ENCODE peak calls at places on chromosomes 11 and 22, in five cellular contexts. B is IMR-90, G is HepG2, O is GM12878, T is K562. X is an unnamed sample.

GRCh38 chr11:12694182-12694531 is 19.9 kb downstream of the TEAD1 start:
- DNase-seq in B (peak), T (no peak), G (no peak), O (no peak), X (no peak)

GRCh38 chr11:2703487-2704141 is 3.8 kb upstream of the KCNQ1OT1 start:
- DNase-seq in O (no peak), G (no peak), T (no peak), B (no peak), X (no peak)

GRCh38 chr11:12186683-12187082 is 76.3 kb downstream of the MICAL2 start:
- DNase-seq in T (no peak), B (no peak), G (no peak), O (no peak), X (no peak)

GRCh38 chr22:31313366-31314147 is 21.3 kb upstream of the PIK3IP1 start:
- DNase-seq in T (peak), B (peak), O (no peak), G (peak), X (peak)

GRCh38 chr11:73087730-73088129 is 54.4 kb downstream of the FCHSD2 start:
- DNase-seq in O (peak), B (peak), G (no peak), T (no peak), X (no peak)

GRCh38 chr22:38820021-38820420 is 23.8 kb downstream of the NPTXR start:
- DNase-seq in G (no peak), O (no peak), T (no peak), B (no peak), X (no peak)

GRCh38 chr11:11608783-11609232 is 13.0 kb downstream of the GALNT18 start:
- DNase-seq in T (no peak), G (no peak), O (no peak), B (peak), X (peak)

GRCh38 chr11:59773082-59773438 is 17.9 kb downstream of the STX3 start:
- DNase-seq in T (no peak), B (no peak), G (no peak), O (no peak), X (no peak)

GRCh38 chr22:43722444-43722843 is 89.7 kb downstream of the EFCAB6 start:
- DNase-seq in G (no peak), B (no peak), O (no peak), T (no peak), X (no peak)

GRCh38 chr11:60767388-60767811 is 10.7 kb downstream of the MS4A15 start:
- DNase-seq in G (no peak), B (no peak), O (no peak), T (peak), X (peak)

GRCh38 chr11:128208329-128209220 is 378.8 kb downstream of the ETS1 start:
- DNase-seq in B (peak), T (no peak), G (no peak), O (no peak), X (no peak)

GRCh38 chr11:66068923-66069714 is 953 bp upstream of the PACS1 start:
- DNase-seq in T (no peak), O (no peak), B (peak), G (peak), X (peak)

GRCh38 chr11:102802341-102802740 is 4.4 kb upstream of the MMP1 start:
- DNase-seq in O (no peak), G (no peak), B (peak), T (no peak), X (no peak)

GRCh38 chr22:31646186-31647019 is 15.6 kb downstream of the PISD start:
- DNase-seq in O (no peak), G (peak), T (no peak), B (peak), X (no peak)

GRCh38 chr11:86175585-86175984 is 69.0 kb upstream of the EED start:
- DNase-seq in B (no peak), O (no peak), G (no peak), T (no peak), X (no peak)

GRCh38 chr11:78248903-78249302 is 60.2 kb downstream of the USP35 start:
- DNase-seq in O (no peak), B (no peak), G (no peak), T (no peak), X (no peak)

GRCh38 chr11:35689081-35689996 is 26.8 kb downstream of the TRIM44 start:
- DNase-seq in B (no peak), G (no peak), O (no peak), T (no peak), X (no peak)

GRCh38 chr22:50485221-50486131 is 1.2 kb upstream of the MIOX start:
- DNase-seq in B (no peak), G (peak), T (no peak), O (no peak), X (no peak)

GRCh38 chr11:65492637-65493366 is 6.0 kb upstream of the MALAT1 start:
- DNase-seq in T (no peak), G (no peak), O (peak), B (peak), X (no peak)

GRCh38 chr22:44702479-44703219 is 645 bp downstream of the PRR5 start:
- DNase-seq in G (no peak), O (no peak), B (peak), T (no peak), X (peak)

GRCh38 chr11:108501396-108501795 is 3.2 kb upstream of the POGLUT3 start:
- DNase-seq in T (no peak), G (no peak), B (peak), O (no peak), X (no peak)

GRCh38 chr11:12803086-12803826 is 129.0 kb downstream of the TEAD1 start:
- DNase-seq in G (no peak), O (no peak), T (no peak), B (peak), X (no peak)

GRCh38 chr22:50169774-50170341 is 673 bp upstream of the PANX2 start:
- DNase-seq in G (no peak), B (no peak), O (no peak), T (peak), X (peak)

GRCh38 chr11:63521896-63522295 is 14.7 kb upstream of the PLAAT4 start:
- DNase-seq in B (no peak), O (no peak), T (no peak), G (no peak), X (no peak)

GRCh38 chr11:67484847-67485311 is 2.1 kb downstream of the AIP start:
- DNase-seq in B (no peak), O (peak), G (no peak), T (no peak), X (no peak)

GRCh38 chr11:67483901-67484665 is 1.3 kb downstream of the AIP start:
- DNase-seq in B (no peak), O (no peak), G (no peak), T (no peak), X (no peak)

GRCh38 chr11:67483498-67483798 is 622 bp downstream of the AIP start:
- DNase-seq in G (no peak), O (no peak), B (no peak), T (no peak), X (no peak)

GRCh38 chr11:67482736-67483497 is at the start of gene AIP:
- DNase-seq in T (peak), G (peak), B (peak), O (peak), X (peak)

GRCh38 chr11:67482275-67482735 is 521 bp upstream of the AIP start:
- DNase-seq in B (no peak), G (no peak), O (no peak), T (no peak), X (no peak)
- H3K9ac ChIP-seq in B (peak), G (peak), O (peak), T (peak), X (peak)

DNA sequence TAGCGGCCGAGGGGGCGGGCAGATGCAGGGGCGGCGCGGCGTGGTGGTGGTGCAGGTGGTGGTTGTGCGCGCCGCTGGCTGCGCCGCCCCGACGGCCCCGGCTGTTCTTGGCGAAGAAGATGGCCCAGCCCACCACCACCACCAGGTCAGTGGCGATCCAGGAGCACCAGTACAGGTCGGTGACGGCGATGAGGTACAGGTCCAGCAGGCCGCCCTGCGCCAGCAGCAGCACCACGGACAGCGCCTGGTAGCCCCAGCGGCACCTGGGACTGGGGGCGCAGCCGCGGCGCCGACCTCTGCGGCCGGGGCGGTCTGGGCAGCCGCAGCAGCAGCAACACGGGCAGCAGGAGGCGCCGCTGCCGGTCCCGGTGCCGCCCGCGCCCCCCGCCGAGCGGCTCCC is 879 bp downstream of the TMEM121B start:
- DNase-seq in T (peak), G (no peak), O (no peak), B (peak), X (peak)
- TF ChIP-seq SMC3 in T (no peak), G (no peak), O (no peak), B (no peak), X (no peak)

DNA sequence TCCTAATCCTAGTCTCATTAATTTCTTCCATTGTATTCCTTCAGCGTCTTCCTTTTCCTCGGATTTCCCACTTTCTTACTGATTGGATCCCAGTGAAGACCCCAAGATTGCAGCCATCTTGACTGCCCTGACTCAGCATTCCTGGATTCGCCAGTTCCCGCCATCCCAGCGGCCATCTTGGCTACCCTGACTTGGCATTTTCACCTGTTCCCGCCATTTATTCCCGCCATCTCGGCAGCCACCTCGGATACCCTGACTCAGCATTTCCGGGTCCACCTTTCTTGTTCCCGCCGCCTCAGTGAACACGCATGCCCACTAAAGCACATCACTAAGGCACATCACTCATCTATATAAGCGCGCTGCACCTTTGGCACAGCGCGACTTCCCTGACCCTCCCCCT is 13.8 kb upstream of the OR56A3 start:
- DNase-seq in T (no peak), G (no peak), B (no peak), O (no peak), X (no peak)
- H3K9ac ChIP-seq in T (no peak), G (no peak), B (no peak), O (no peak), X (no peak)

DNA sequence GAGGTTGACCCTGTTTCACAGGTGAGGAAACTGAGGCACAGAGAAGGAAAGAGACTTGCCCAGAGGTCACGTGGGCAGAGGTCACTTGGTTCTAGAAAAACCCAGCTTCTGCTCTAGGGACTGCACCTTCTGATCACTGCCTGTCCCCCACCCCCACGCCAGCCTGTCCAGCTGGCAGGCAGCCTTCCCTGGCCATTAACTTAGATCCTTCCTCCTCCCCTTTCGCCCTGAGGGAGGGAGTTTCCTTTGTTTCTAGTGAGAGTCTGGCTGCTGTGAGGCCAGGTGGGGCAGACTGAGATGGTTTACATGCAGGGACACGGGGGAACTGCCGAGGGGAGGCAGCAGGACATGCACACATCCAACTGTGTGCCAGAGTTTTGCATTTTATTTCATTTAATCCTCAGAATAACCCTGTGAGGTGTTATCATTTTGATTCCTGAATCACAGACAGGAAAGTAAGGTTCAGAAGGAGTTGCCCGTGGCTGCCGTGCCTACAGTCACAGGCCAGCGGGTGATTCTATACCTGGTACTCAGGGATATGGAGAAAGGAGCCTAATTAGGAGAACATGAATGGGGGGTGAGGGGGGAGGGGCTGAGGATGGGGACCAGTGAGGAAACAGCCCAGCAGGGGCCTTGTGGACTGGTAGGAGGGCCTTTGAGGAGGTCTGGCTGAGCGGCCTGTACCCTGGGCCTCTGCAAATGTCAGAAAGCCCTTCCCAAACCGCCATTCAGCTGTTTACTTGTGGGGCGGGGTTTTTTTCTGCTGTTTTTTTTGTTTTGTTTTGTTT is 3.4 kb downstream of the FAM83F start:
- DNase-seq in O (no peak), G (no peak), T (no peak), B (peak), X (peak)
- TF ChIP-seq SMC3 in O (no peak), G (no peak), T (no peak), B (no peak), X (no peak)

GRCh38 chr22:35860087-35860733 is 142.5 kb downstream of the APOL5 start:
- DNase-seq in B (no peak), G (no peak), T (no peak), O (no peak), X (no peak)
- H3K9ac ChIP-seq in B (no peak), G (no peak), T (no peak), O (no peak), X (no peak)

X was measured in SK-N-SH.